ENCODE peak calls at places on chromosomes 16 and 17, in six cellular contexts. One of them, this sample, is unnamed. For H3K36me3 and H3K4me1, the result is how much of the 10 kb centered on the place peaks cover.

GRCh38 chr17:44909681-44910144 is 5.6 kb downstream of the GFAP start:
- DNase-seq in psoas muscle: no peak
- DNase-seq in CD8-positive, alpha-beta T cell: no peak
- DNase-seq in small intestine: no peak
- DNase-seq in Karpas-422: no peak
- DNase-seq in left ventricle myocardium inferior: no peak
- DNase-seq in this sample: no peak

GRCh38 chr16:23537390-23537789 is 19.8 kb downstream of the EARS2 start:
- DNase-seq in psoas muscle: no peak
- DNase-seq in CD8-positive, alpha-beta T cell: no peak
- DNase-seq in small intestine: no peak
- DNase-seq in Karpas-422: no peak
- DNase-seq in left ventricle myocardium inferior: no peak
- DNase-seq in this sample: no peak

GRCh38 chr17:2054262-2054739 is 602 bp upstream of the HIC1 start:
- DNase-seq in psoas muscle: no peak
- DNase-seq in CD8-positive, alpha-beta T cell: peak
- DNase-seq in small intestine: no peak
- DNase-seq in Karpas-422: peak
- DNase-seq in left ventricle myocardium inferior: no peak
- DNase-seq in this sample: no peak

GRCh38 chr16:11359370-11359769 is 14.1 kb downstream of the RMI2 start:
- DNase-seq in psoas muscle: no peak
- DNase-seq in CD8-positive, alpha-beta T cell: no peak
- DNase-seq in small intestine: no peak
- DNase-seq in Karpas-422: no peak
- DNase-seq in left ventricle myocardium inferior: no peak
- DNase-seq in this sample: no peak

GRCh38 chr17:30323895-30324319 is 9.9 kb downstream of the TMIGD1 start:
- DNase-seq in psoas muscle: no peak
- DNase-seq in CD8-positive, alpha-beta T cell: peak
- DNase-seq in small intestine: peak
- DNase-seq in Karpas-422: peak
- DNase-seq in left ventricle myocardium inferior: no peak
- DNase-seq in this sample: no peak

GRCh38 chr16:15491430-15491829 is 57.0 kb downstream of the BMERB1 start:
- DNase-seq in psoas muscle: no peak
- DNase-seq in CD8-positive, alpha-beta T cell: no peak
- DNase-seq in small intestine: no peak
- DNase-seq in Karpas-422: no peak
- DNase-seq in left ventricle myocardium inferior: no peak
- DNase-seq in this sample: no peak

GRCh38 chr16:57735755-57736418 is at the start of gene KATNB1:
- DNase-seq in psoas muscle: no peak
- DNase-seq in CD8-positive, alpha-beta T cell: no peak
- DNase-seq in small intestine: no peak
- DNase-seq in Karpas-422: peak
- DNase-seq in left ventricle myocardium inferior: peak
- DNase-seq in this sample: no peak

GRCh38 chr16:386641-387156 is 4.9 kb upstream of the PGAP6 start:
- DNase-seq in psoas muscle: no peak
- DNase-seq in CD8-positive, alpha-beta T cell: no peak
- DNase-seq in small intestine: no peak
- DNase-seq in Karpas-422: no peak
- DNase-seq in left ventricle myocardium inferior: no peak
- DNase-seq in this sample: no peak

GRCh38 chr17:31699281-31699680 is 159.8 kb downstream of the COPRS start:
- DNase-seq in psoas muscle: no peak
- DNase-seq in CD8-positive, alpha-beta T cell: no peak
- DNase-seq in small intestine: peak
- DNase-seq in Karpas-422: no peak
- DNase-seq in left ventricle myocardium inferior: no peak
- DNase-seq in this sample: no peak

GRCh38 chr16:60729052-60729451 is 1307.2 kb downstream of the CDH8 start:
- DNase-seq in psoas muscle: no peak
- DNase-seq in CD8-positive, alpha-beta T cell: no peak
- DNase-seq in small intestine: no peak
- DNase-seq in Karpas-422: no peak
- DNase-seq in left ventricle myocardium inferior: no peak
- DNase-seq in this sample: no peak

GRCh38 chr16:3074860-3075545 is 9.6 kb downstream of the IL32 start:
- DNase-seq in psoas muscle: peak
- DNase-seq in CD8-positive, alpha-beta T cell: peak
- DNase-seq in small intestine: peak
- DNase-seq in Karpas-422: peak
- DNase-seq in left ventricle myocardium inferior: no peak
- DNase-seq in this sample: peak

GRCh38 chr17:47822785-47823184 is 1.2 kb upstream of the OSBPL7 start:
- DNase-seq in psoas muscle: peak
- DNase-seq in CD8-positive, alpha-beta T cell: no peak
- DNase-seq in small intestine: no peak
- DNase-seq in Karpas-422: no peak
- DNase-seq in left ventricle myocardium inferior: no peak
- DNase-seq in this sample: no peak

GRCh38 chr16:48611329-48612137 is 1.6 kb upstream of the N4BP1 start:
- DNase-seq in psoas muscle: no peak
- DNase-seq in CD8-positive, alpha-beta T cell: peak
- DNase-seq in small intestine: peak
- DNase-seq in Karpas-422: no peak
- DNase-seq in left ventricle myocardium inferior: no peak
- DNase-seq in this sample: peak

GRCh38 chr16:53789159-53789558 is 85.2 kb downstream of the FTO start:
- DNase-seq in psoas muscle: no peak
- DNase-seq in CD8-positive, alpha-beta T cell: no peak
- DNase-seq in small intestine: no peak
- DNase-seq in Karpas-422: no peak
- DNase-seq in left ventricle myocardium inferior: no peak
- DNase-seq in this sample: no peak

GRCh38 chr17:1060991-1061390 is 64.1 kb downstream of the TIMM22 start:
- DNase-seq in psoas muscle: peak
- DNase-seq in CD8-positive, alpha-beta T cell: no peak
- DNase-seq in small intestine: no peak
- DNase-seq in Karpas-422: no peak
- DNase-seq in left ventricle myocardium inferior: no peak
- DNase-seq in this sample: peak

GRCh38 chr16:11857161-11857560 is 5.8 kb upstream of the RSL1D1 start:
- DNase-seq in psoas muscle: no peak
- DNase-seq in CD8-positive, alpha-beta T cell: no peak
- DNase-seq in small intestine: no peak
- DNase-seq in Karpas-422: no peak
- DNase-seq in left ventricle myocardium inferior: no peak
- DNase-seq in this sample: no peak

GRCh38 chr16:30438835-30439234 is 6.8 kb downstream of the SEPHS2 start:
- DNase-seq in psoas muscle: no peak
- DNase-seq in CD8-positive, alpha-beta T cell: no peak
- DNase-seq in small intestine: no peak
- DNase-seq in Karpas-422: no peak
- DNase-seq in left ventricle myocardium inferior: no peak
- DNase-seq in this sample: no peak

GRCh38 chr17:9986754-9987382 is 81.8 kb upstream of the RCVRN start:
- DNase-seq in psoas muscle: peak
- DNase-seq in CD8-positive, alpha-beta T cell: no peak
- DNase-seq in small intestine: no peak
- DNase-seq in Karpas-422: no peak
- DNase-seq in left ventricle myocardium inferior: peak
- DNase-seq in this sample: no peak

GRCh38 chr16:759110-759910 is 1.2 kb upstream of the MSLN start:
- DNase-seq in psoas muscle: no peak
- DNase-seq in CD8-positive, alpha-beta T cell: peak
- DNase-seq in small intestine: no peak
- DNase-seq in Karpas-422: no peak
- DNase-seq in left ventricle myocardium inferior: no peak
- DNase-seq in this sample: no peak

GRCh38 chr16:89906141-89907025 is 12.3 kb upstream of the MC1R start:
- DNase-seq in psoas muscle: peak
- DNase-seq in CD8-positive, alpha-beta T cell: no peak
- DNase-seq in small intestine: no peak
- DNase-seq in Karpas-422: no peak
- DNase-seq in left ventricle myocardium inferior: no peak
- DNase-seq in this sample: no peak

GRCh38 chr17:42294469-42295398 is 6.4 kb downstream of the STAT5A start:
- DNase-seq in psoas muscle: peak
- DNase-seq in CD8-positive, alpha-beta T cell: no peak
- DNase-seq in small intestine: no peak
- DNase-seq in Karpas-422: no peak
- DNase-seq in left ventricle myocardium inferior: no peak
- DNase-seq in this sample: no peak

GRCh38 chr16:9275816-9276354 is 184.4 kb downstream of the HAPSTR1 start:
- DNase-seq in psoas muscle: no peak
- DNase-seq in CD8-positive, alpha-beta T cell: no peak
- DNase-seq in small intestine: peak
- DNase-seq in Karpas-422: no peak
- DNase-seq in left ventricle myocardium inferior: no peak
- DNase-seq in this sample: no peak

GRCh38 chr16:23146877-23147601 is 2.2 kb downstream of the USP31 start:
- DNase-seq in psoas muscle: no peak
- DNase-seq in CD8-positive, alpha-beta T cell: no peak
- DNase-seq in small intestine: no peak
- DNase-seq in Karpas-422: no peak
- DNase-seq in left ventricle myocardium inferior: no peak
- DNase-seq in this sample: no peak

GRCh38 chr16:10741844-10742243 is 1.8 kb upstream of the NUBP1 start:
- DNase-seq in psoas muscle: no peak
- DNase-seq in CD8-positive, alpha-beta T cell: no peak
- DNase-seq in small intestine: peak
- DNase-seq in Karpas-422: peak
- DNase-seq in left ventricle myocardium inferior: peak
- DNase-seq in this sample: no peak

GRCh38 chr16:71937868-71938510 is 42.7 kb downstream of the IST1 start:
- DNase-seq in psoas muscle: no peak
- DNase-seq in CD8-positive, alpha-beta T cell: no peak
- DNase-seq in small intestine: no peak
- DNase-seq in Karpas-422: no peak
- DNase-seq in left ventricle myocardium inferior: no peak
- DNase-seq in this sample: no peak

GRCh38 chr16:70412385-70412784 is 26.5 kb downstream of the ST3GAL2 start:
- DNase-seq in psoas muscle: no peak
- DNase-seq in CD8-positive, alpha-beta T cell: no peak
- DNase-seq in small intestine: no peak
- DNase-seq in Karpas-422: no peak
- DNase-seq in left ventricle myocardium inferior: no peak
- DNase-seq in this sample: no peak
- H3K36me3 ChIP-seq in psoas muscle: under half
- H3K36me3 ChIP-seq in CD8-positive, alpha-beta T cell: under half
- H3K36me3 ChIP-seq in small intestine: under half
- H3K36me3 ChIP-seq in Karpas-422: under half
- H3K36me3 ChIP-seq in left ventricle myocardium inferior: under half
- H3K36me3 ChIP-seq in this sample: under half

GRCh38 chr17:55728361-55728760 is 5.7 kb upstream of the TMEM100 start:
- DNase-seq in psoas muscle: no peak
- DNase-seq in CD8-positive, alpha-beta T cell: no peak
- DNase-seq in small intestine: no peak
- DNase-seq in Karpas-422: no peak
- DNase-seq in left ventricle myocardium inferior: no peak
- DNase-seq in this sample: no peak
- H3K4me1 ChIP-seq in psoas muscle: under half
- H3K4me1 ChIP-seq in CD8-positive, alpha-beta T cell: under half
- H3K4me1 ChIP-seq in small intestine: under half
- H3K4me1 ChIP-seq in Karpas-422: under half
- H3K4me1 ChIP-seq in left ventricle myocardium inferior: half or more
- H3K4me1 ChIP-seq in this sample: under half

DNA sequence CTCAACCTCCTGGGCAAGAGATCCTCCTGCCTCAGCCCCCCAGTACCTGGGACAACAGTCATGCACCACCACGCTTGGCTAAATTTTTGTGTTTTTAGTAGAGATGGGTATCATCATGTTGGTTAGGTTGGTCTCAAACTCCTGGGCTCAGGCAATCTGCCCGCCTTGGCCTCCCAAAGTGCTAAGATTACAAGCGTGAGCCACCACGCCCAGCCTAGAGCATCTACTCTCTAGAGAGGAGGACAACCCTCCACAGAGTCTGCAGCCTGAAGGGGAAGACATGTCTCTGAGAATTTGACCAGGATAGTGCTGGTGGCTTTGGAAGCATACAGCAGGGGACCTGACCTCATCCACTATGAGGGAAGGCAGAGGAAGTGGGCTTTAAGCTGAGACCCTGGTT is 4.7 kb upstream of the GRB2 start:
- DNase-seq in psoas muscle: no peak
- DNase-seq in CD8-positive, alpha-beta T cell: no peak
- DNase-seq in small intestine: no peak
- DNase-seq in Karpas-422: no peak
- DNase-seq in left ventricle myocardium inferior: no peak
- DNase-seq in this sample: no peak
- H3K36me3 ChIP-seq in psoas muscle: under half
- H3K36me3 ChIP-seq in CD8-positive, alpha-beta T cell: under half
- H3K36me3 ChIP-seq in small intestine: under half
- H3K36me3 ChIP-seq in Karpas-422: under half
- H3K36me3 ChIP-seq in left ventricle myocardium inferior: under half
- H3K36me3 ChIP-seq in this sample: under half

GRCh38 chr17:75695830-75696271 is 25.4 kb upstream of the ITGB4 start:
- DNase-seq in psoas muscle: peak
- DNase-seq in CD8-positive, alpha-beta T cell: no peak
- DNase-seq in small intestine: peak
- DNase-seq in Karpas-422: no peak
- DNase-seq in left ventricle myocardium inferior: peak
- DNase-seq in this sample: no peak

GRCh38 chr17:75701288-75701687 is 20.0 kb upstream of the ITGB4 start:
- DNase-seq in psoas muscle: no peak
- DNase-seq in CD8-positive, alpha-beta T cell: no peak
- DNase-seq in small intestine: no peak
- DNase-seq in Karpas-422: no peak
- DNase-seq in left ventricle myocardium inferior: no peak
- DNase-seq in this sample: no peak

GRCh38 chr17:75695141-75695829 is 26.0 kb upstream of the ITGB4 start:
- DNase-seq in psoas muscle: no peak
- DNase-seq in CD8-positive, alpha-beta T cell: no peak
- DNase-seq in small intestine: peak
- DNase-seq in Karpas-422: no peak
- DNase-seq in left ventricle myocardium inferior: no peak
- DNase-seq in this sample: no peak

GRCh38 chr17:75697651-75698291 is 23.5 kb upstream of the ITGB4 start:
- DNase-seq in psoas muscle: no peak
- DNase-seq in CD8-positive, alpha-beta T cell: no peak
- DNase-seq in small intestine: peak
- DNase-seq in Karpas-422: no peak
- DNase-seq in left ventricle myocardium inferior: no peak
- DNase-seq in this sample: no peak

GRCh38 chr17:75698659-75699058 is 22.6 kb upstream of the ITGB4 start:
- DNase-seq in psoas muscle: no peak
- DNase-seq in CD8-positive, alpha-beta T cell: no peak
- DNase-seq in small intestine: peak
- DNase-seq in Karpas-422: no peak
- DNase-seq in left ventricle myocardium inferior: no peak
- DNase-seq in this sample: no peak
- H3K4me1 ChIP-seq in psoas muscle: half or more
- H3K4me1 ChIP-seq in CD8-positive, alpha-beta T cell: under half
- H3K4me1 ChIP-seq in small intestine: under half
- H3K4me1 ChIP-seq in Karpas-422: under half
- H3K4me1 ChIP-seq in left ventricle myocardium inferior: half or more
- H3K4me1 ChIP-seq in this sample: under half

GRCh38 chr17:17215575-17215974 is 9.4 kb upstream of the PLD6 start:
- DNase-seq in psoas muscle: no peak
- DNase-seq in CD8-positive, alpha-beta T cell: no peak
- DNase-seq in small intestine: no peak
- DNase-seq in Karpas-422: no peak
- DNase-seq in left ventricle myocardium inferior: no peak
- DNase-seq in this sample: no peak
- H3K36me3 ChIP-seq in psoas muscle: under half
- H3K36me3 ChIP-seq in CD8-positive, alpha-beta T cell: under half
- H3K36me3 ChIP-seq in small intestine: under half
- H3K36me3 ChIP-seq in Karpas-422: under half
- H3K36me3 ChIP-seq in left ventricle myocardium inferior: half or more
- H3K36me3 ChIP-seq in this sample: half or more

GRCh38 chr17:59626756-59627155 is 7.1 kb downstream of the CLTC start:
- DNase-seq in psoas muscle: no peak
- DNase-seq in CD8-positive, alpha-beta T cell: no peak
- DNase-seq in small intestine: no peak
- DNase-seq in Karpas-422: peak
- DNase-seq in left ventricle myocardium inferior: no peak
- DNase-seq in this sample: no peak
- H3K4me1 ChIP-seq in psoas muscle: half or more
- H3K4me1 ChIP-seq in CD8-positive, alpha-beta T cell: half or more
- H3K4me1 ChIP-seq in small intestine: under half
- H3K4me1 ChIP-seq in Karpas-422: half or more
- H3K4me1 ChIP-seq in left ventricle myocardium inferior: half or more
- H3K4me1 ChIP-seq in this sample: under half